ENCODE peak calls at places on chromosomes 4 and X, in seven cellular contexts. One of them, this sample, is unnamed.

GRCh38 chr4:4780634-4781287 is 78.7 kb upstream of the MSX1 start:
- DNase-seq in HCT116: no peak
- DNase-seq in HepG2: no peak
- DNase-seq in H1: no peak
- DNase-seq in GM12878: no peak
- DNase-seq in SK-N-SH: peak; percentile 69
- DNase-seq in K562: no peak
- DNase-seq in this sample: no peak

GRCh38 chr4:17368408-17368807 is 143.5 kb downstream of the QDPR start:
- DNase-seq in HCT116: no peak
- DNase-seq in HepG2: no peak
- DNase-seq in H1: no peak
- DNase-seq in GM12878: no peak
- DNase-seq in SK-N-SH: no peak
- DNase-seq in K562: no peak
- DNase-seq in this sample: no peak

GRCh38 chrX:21655901-21656586 is 2.1 kb downstream of the KLHL34 start:
- DNase-seq in HCT116: no peak
- DNase-seq in HepG2: no peak
- DNase-seq in H1: no peak
- DNase-seq in GM12878: no peak
- DNase-seq in SK-N-SH: peak; percentile 15
- DNase-seq in K562: no peak
- DNase-seq in this sample: no peak

GRCh38 chr4:101230806-101231426 is 116.4 kb downstream of the PPP3CA start:
- DNase-seq in HCT116: no peak
- DNase-seq in HepG2: no peak
- DNase-seq in H1: no peak
- DNase-seq in GM12878: no peak
- DNase-seq in SK-N-SH: no peak
- DNase-seq in K562: no peak
- DNase-seq in this sample: no peak

GRCh38 chr4:186553717-186554116 is 1.6 kb downstream of the MTNR1A start:
- DNase-seq in HCT116: no peak
- DNase-seq in HepG2: no peak
- DNase-seq in H1: no peak
- DNase-seq in GM12878: no peak
- DNase-seq in SK-N-SH: no peak
- DNase-seq in K562: no peak
- DNase-seq in this sample: no peak

GRCh38 chr4:87219648-87220093 is 747 bp downstream of the KLHL8 start:
- DNase-seq in HCT116: no peak
- DNase-seq in HepG2: peak; percentile 11
- DNase-seq in H1: no peak
- DNase-seq in GM12878: no peak
- DNase-seq in SK-N-SH: no peak
- DNase-seq in K562: peak; percentile 56
- DNase-seq in this sample: no peak

GRCh38 chr4:163017135-163017534 is 149.6 kb downstream of the NAF1 start:
- DNase-seq in HCT116: no peak
- DNase-seq in HepG2: no peak
- DNase-seq in H1: no peak
- DNase-seq in GM12878: no peak
- DNase-seq in SK-N-SH: no peak
- DNase-seq in K562: no peak
- DNase-seq in this sample: no peak

GRCh38 chrX:107978707-107979307 is 3.4 kb downstream of the TEX13B start:
- DNase-seq in HCT116: peak; percentile 12
- DNase-seq in HepG2: peak; percentile 11
- DNase-seq in H1: no peak
- DNase-seq in GM12878: no peak
- DNase-seq in SK-N-SH: peak; percentile 11
- DNase-seq in K562: peak; percentile 9
- DNase-seq in this sample: peak; percentile 39

GRCh38 chrX:123167621-123168020 is 16.5 kb upstream of the GRIA3 start:
- DNase-seq in HCT116: no peak
- DNase-seq in HepG2: no peak
- DNase-seq in H1: no peak
- DNase-seq in GM12878: no peak
- DNase-seq in SK-N-SH: no peak
- DNase-seq in K562: no peak
- DNase-seq in this sample: no peak

GRCh38 chrX:150298841-150299551 is 64.1 kb upstream of the MAMLD1 start:
- DNase-seq in HCT116: no peak
- DNase-seq in HepG2: no peak
- DNase-seq in H1: no peak
- DNase-seq in GM12878: no peak
- DNase-seq in SK-N-SH: no peak
- DNase-seq in K562: no peak
- DNase-seq in this sample: no peak

GRCh38 chrX:45851434-45851991 is 650.8 kb upstream of the DIPK2B start:
- DNase-seq in HCT116: peak; percentile 49
- DNase-seq in HepG2: no peak
- DNase-seq in H1: peak; percentile 65
- DNase-seq in GM12878: no peak
- DNase-seq in SK-N-SH: peak; percentile 15
- DNase-seq in K562: no peak
- DNase-seq in this sample: no peak
- TF ChIP-seq JUND in HCT116: no peak
- TF ChIP-seq JUND in HepG2: no peak
- TF ChIP-seq JUND in H1: no peak
- TF ChIP-seq JUND in GM12878: no peak
- TF ChIP-seq JUND in SK-N-SH: no peak
- TF ChIP-seq JUND in K562: no peak
- TF ChIP-seq JUND in this sample: no peak

GRCh38 chrX:56563231-56564116 is at the start of gene UBQLN2:
- DNase-seq in HCT116: peak; percentile 31
- DNase-seq in HepG2: peak; percentile 30
- DNase-seq in H1: peak; percentile 64
- DNase-seq in GM12878: no peak
- DNase-seq in SK-N-SH: peak; percentile 77
- DNase-seq in K562: peak; percentile 66
- DNase-seq in this sample: peak; percentile 26

GRCh38 chrX:56569378-56570061 is 6.1 kb downstream of the UBQLN2 start:
- DNase-seq in HCT116: no peak
- DNase-seq in HepG2: no peak
- DNase-seq in H1: no peak
- DNase-seq in GM12878: no peak
- DNase-seq in SK-N-SH: no peak
- DNase-seq in K562: no peak
- DNase-seq in this sample: no peak

GRCh38 chrX:56564921-56565861 is 1.8 kb downstream of the UBQLN2 start:
- DNase-seq in HCT116: no peak
- DNase-seq in HepG2: peak; percentile 0
- DNase-seq in H1: no peak
- DNase-seq in GM12878: no peak
- DNase-seq in SK-N-SH: peak; percentile 24
- DNase-seq in K562: no peak
- DNase-seq in this sample: no peak

GRCh38 chrX:56564182-56564885 is 907 bp downstream of the UBQLN2 start:
- DNase-seq in HCT116: no peak
- DNase-seq in HepG2: peak; percentile 2
- DNase-seq in H1: peak; percentile 37
- DNase-seq in GM12878: no peak
- DNase-seq in SK-N-SH: peak; percentile 27
- DNase-seq in K562: no peak
- DNase-seq in this sample: peak; percentile 34
- TF ChIP-seq JUND in HCT116: no peak
- TF ChIP-seq JUND in HepG2: no peak
- TF ChIP-seq JUND in H1: no peak
- TF ChIP-seq JUND in GM12878: no peak
- TF ChIP-seq JUND in SK-N-SH: no peak
- TF ChIP-seq JUND in K562: no peak
- TF ChIP-seq JUND in this sample: no peak

GRCh38 chrX:79266702-79267101 is 100.4 kb downstream of the ITM2A start:
- DNase-seq in HCT116: no peak
- DNase-seq in HepG2: no peak
- DNase-seq in H1: no peak
- DNase-seq in GM12878: no peak
- DNase-seq in SK-N-SH: no peak
- DNase-seq in K562: no peak
- DNase-seq in this sample: no peak

GRCh38 chrX:79268788-79269187 is 98.3 kb downstream of the ITM2A start:
- DNase-seq in HCT116: no peak
- DNase-seq in HepG2: no peak
- DNase-seq in H1: no peak
- DNase-seq in GM12878: no peak
- DNase-seq in SK-N-SH: no peak
- DNase-seq in K562: no peak
- DNase-seq in this sample: no peak

DNA sequence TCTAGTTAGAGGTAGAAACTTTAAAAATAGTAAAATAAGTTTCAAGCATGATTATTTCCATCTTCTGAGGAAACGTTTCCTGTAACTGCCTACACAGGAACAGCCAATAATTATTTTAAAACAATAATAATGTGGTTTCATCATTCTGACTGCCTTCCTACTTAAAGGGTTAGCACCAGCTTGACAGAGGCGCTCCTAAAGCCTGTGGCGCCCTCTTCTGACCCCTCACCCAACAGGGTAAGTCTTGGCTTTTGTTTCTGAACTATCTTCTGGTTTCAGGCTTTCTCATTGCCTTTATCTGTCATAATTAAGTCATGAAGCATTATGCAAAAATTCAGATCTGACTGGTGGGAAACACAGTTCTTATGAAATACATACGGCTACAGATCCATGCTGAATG is 96.7 kb downstream of the ITM2A start:
- DNase-seq in HCT116: no peak
- DNase-seq in HepG2: no peak
- DNase-seq in H1: peak; percentile 43
- DNase-seq in GM12878: peak; percentile 63
- DNase-seq in SK-N-SH: no peak
- DNase-seq in K562: no peak
- DNase-seq in this sample: peak; percentile 40
- TF ChIP-seq JUND in HCT116: no peak
- TF ChIP-seq JUND in HepG2: no peak
- TF ChIP-seq JUND in H1: no peak
- TF ChIP-seq JUND in GM12878: no peak
- TF ChIP-seq JUND in SK-N-SH: no peak
- TF ChIP-seq JUND in K562: no peak
- TF ChIP-seq JUND in this sample: no peak

GRCh38 chr4:52889778-52890400 is 27.8 kb downstream of the RASL11B start:
- DNase-seq in HCT116: no peak
- DNase-seq in HepG2: no peak
- DNase-seq in H1: no peak
- DNase-seq in GM12878: no peak
- DNase-seq in SK-N-SH: no peak
- DNase-seq in K562: no peak
- DNase-seq in this sample: no peak

GRCh38 chr4:52890401-52890791 is 28.3 kb downstream of the RASL11B start:
- DNase-seq in HCT116: no peak
- DNase-seq in HepG2: no peak
- DNase-seq in H1: no peak
- DNase-seq in GM12878: no peak
- DNase-seq in SK-N-SH: no peak
- DNase-seq in K562: no peak
- DNase-seq in this sample: no peak

GRCh38 chr4:52892880-52893279 is 30.8 kb downstream of the RASL11B start:
- DNase-seq in HCT116: no peak
- DNase-seq in HepG2: no peak
- DNase-seq in H1: no peak
- DNase-seq in GM12878: no peak
- DNase-seq in SK-N-SH: no peak
- DNase-seq in K562: no peak
- DNase-seq in this sample: no peak

GRCh38 chr4:52891743-52892142 is 29.6 kb downstream of the RASL11B start:
- DNase-seq in HCT116: no peak
- DNase-seq in HepG2: no peak
- DNase-seq in H1: no peak
- DNase-seq in GM12878: no peak
- DNase-seq in SK-N-SH: no peak
- DNase-seq in K562: no peak
- DNase-seq in this sample: no peak

GRCh38 chr4:52894408-52894807 is 32.3 kb downstream of the RASL11B start:
- DNase-seq in HCT116: no peak
- DNase-seq in HepG2: no peak
- DNase-seq in H1: no peak
- DNase-seq in GM12878: no peak
- DNase-seq in SK-N-SH: no peak
- DNase-seq in K562: no peak
- DNase-seq in this sample: no peak
- TF ChIP-seq JUND in HCT116: no peak
- TF ChIP-seq JUND in HepG2: no peak
- TF ChIP-seq JUND in H1: no peak
- TF ChIP-seq JUND in GM12878: no peak
- TF ChIP-seq JUND in SK-N-SH: no peak
- TF ChIP-seq JUND in K562: no peak
- TF ChIP-seq JUND in this sample: no peak

GRCh38 chrX:56787734-56788152 is 58.7 kb downstream of the NBDY start:
- DNase-seq in HCT116: no peak
- DNase-seq in HepG2: no peak
- DNase-seq in H1: no peak
- DNase-seq in GM12878: no peak
- DNase-seq in SK-N-SH: no peak
- DNase-seq in K562: no peak
- DNase-seq in this sample: no peak

GRCh38 chrX:56785442-56785841 is 56.4 kb downstream of the NBDY start:
- DNase-seq in HCT116: no peak
- DNase-seq in HepG2: no peak
- DNase-seq in H1: no peak
- DNase-seq in GM12878: no peak
- DNase-seq in SK-N-SH: no peak
- DNase-seq in K562: no peak
- DNase-seq in this sample: peak; percentile 8

GRCh38 chrX:56788717-56789122 is 59.7 kb downstream of the NBDY start:
- DNase-seq in HCT116: no peak
- DNase-seq in HepG2: peak; percentile 18
- DNase-seq in H1: no peak
- DNase-seq in GM12878: no peak
- DNase-seq in SK-N-SH: no peak
- DNase-seq in K562: peak; percentile 12
- DNase-seq in this sample: no peak

GRCh38 chrX:56788229-56788628 is 59.2 kb downstream of the NBDY start:
- DNase-seq in HCT116: no peak
- DNase-seq in HepG2: no peak
- DNase-seq in H1: no peak
- DNase-seq in GM12878: no peak
- DNase-seq in SK-N-SH: no peak
- DNase-seq in K562: no peak
- DNase-seq in this sample: no peak

GRCh38 chrX:56786889-56787733 is 58.1 kb downstream of the NBDY start:
- DNase-seq in HCT116: no peak
- DNase-seq in HepG2: no peak
- DNase-seq in H1: no peak
- DNase-seq in GM12878: no peak
- DNase-seq in SK-N-SH: no peak
- DNase-seq in K562: no peak
- DNase-seq in this sample: no peak
- TF ChIP-seq JUND in HCT116: no peak
- TF ChIP-seq JUND in HepG2: no peak
- TF ChIP-seq JUND in H1: no peak
- TF ChIP-seq JUND in GM12878: no peak
- TF ChIP-seq JUND in SK-N-SH: no peak
- TF ChIP-seq JUND in K562: no peak
- TF ChIP-seq JUND in this sample: no peak